ENCODE peak calls at places on chromosome 21, in eight cellular contexts. E is astrocyte, S is NAMALWA, V is AG04450, C is cardiac muscle cell, U is fibroblast of lung, Z is esophagus squamous epithelium, J is prostate gland. I is an unnamed sample.

GRCh38 chr21:27275294-27275927 is 308.5 kb upstream of the ADAMTS5 start:
- DNase-seq in E (peak; percentile 66), S (no peak), V (peak; percentile 18), C (no peak), U (peak; percentile 83), Z (no peak), J (no peak), I (peak; percentile 22)

GRCh38 chr21:25506268-25506667 is 101.0 kb downstream of the MRPL39 start:
- DNase-seq in E (no peak), S (no peak), V (no peak), C (no peak), U (no peak), Z (no peak), J (no peak), I (no peak)

GRCh38 chr21:45874716-45875415 is 106.7 kb upstream of the COL6A1 start:
- DNase-seq in E (peak; percentile 94), S (no peak), V (peak; percentile 95), C (no peak), U (peak; percentile 99), Z (no peak), J (no peak), I (no peak)

GRCh38 chr21:27190601-27191000 is 223.7 kb upstream of the ADAMTS5 start:
- DNase-seq in E (peak; percentile 57), S (no peak), V (no peak), C (peak; percentile 19), U (peak; percentile 51), Z (no peak), J (peak; percentile 67), I (no peak)

GRCh38 chr21:38897532-38898421 is 92.0 kb downstream of the ETS2 start:
- DNase-seq in E (no peak), S (peak; percentile 79), V (no peak), C (no peak), U (no peak), Z (no peak), J (peak; percentile 38), I (no peak)

GRCh38 chr21:36718951-36719501 is 20.1 kb downstream of the SIM2 start:
- DNase-seq in E (no peak), S (no peak), V (no peak), C (no peak), U (no peak), Z (no peak), J (peak; percentile 34), I (no peak)

GRCh38 chr21:35540950-35541632 is 492.0 kb upstream of the RUNX1 start:
- DNase-seq in E (peak; percentile 17), S (no peak), V (no peak), C (no peak), U (no peak), Z (no peak), J (no peak), I (no peak)

GRCh38 chr21:34762761-34763160 is 94.0 kb downstream of the CLIC6 start:
- DNase-seq in E (peak; percentile 79), S (no peak), V (peak; percentile 52), C (no peak), U (peak; percentile 68), Z (no peak), J (no peak), I (no peak)

GRCh38 chr21:34989337-34990151 is 59.6 kb downstream of the RUNX1 start:
- DNase-seq in E (peak; percentile 70), S (no peak), V (no peak), C (no peak), U (no peak), Z (no peak), J (no peak), I (no peak)

GRCh38 chr21:36321325-36322082 is 1.5 kb downstream of the MORC3 start:
- DNase-seq in E (peak; percentile 10), S (peak; percentile 64), V (no peak), C (peak; percentile 23), U (peak; percentile 41), Z (no peak), J (peak; percentile 17), I (no peak)

GRCh38 chr21:17159697-17160096 is 353.1 kb upstream of the CXADR start:
- DNase-seq in E (no peak), S (no peak), V (no peak), C (no peak), U (no peak), Z (no peak), J (no peak), I (no peak)

GRCh38 chr21:35134299-35134698 is 85.2 kb upstream of the RUNX1 start:
- DNase-seq in E (no peak), S (no peak), V (no peak), C (no peak), U (no peak), Z (no peak), J (no peak), I (no peak)

GRCh38 chr21:42830456-42831455 is 48.6 kb downstream of the WDR4 start:
- DNase-seq in E (no peak), S (peak; percentile 33), V (no peak), C (no peak), U (no peak), Z (no peak), J (no peak), I (no peak)

GRCh38 chr21:40631201-40631600 is 215.8 kb downstream of the DSCAM start:
- DNase-seq in E (peak; percentile 83), S (no peak), V (no peak), C (no peak), U (no peak), Z (no peak), J (no peak), I (no peak)

GRCh38 chr21:42609806-42610205 is 43.6 kb upstream of the PDE9A start:
- DNase-seq in E (no peak), S (peak; percentile 64), V (no peak), C (no peak), U (no peak), Z (no peak), J (no peak), I (no peak)

GRCh38 chr21:27561116-27561515 is 594.2 kb upstream of the ADAMTS5 start:
- DNase-seq in E (no peak), S (no peak), V (no peak), C (no peak), U (no peak), Z (no peak), J (no peak), I (no peak)

GRCh38 chr21:38651570-38651969 is 153.3 kb upstream of the ERG start:
- DNase-seq in E (no peak), S (no peak), V (no peak), C (no peak), U (no peak), Z (no peak), J (no peak), I (no peak)

GRCh38 chr21:45294509-45295291 is 7.0 kb upstream of the POFUT2 start:
- DNase-seq in E (peak; percentile 99), S (no peak), V (peak; percentile 98), C (peak; percentile 66), U (peak; percentile 100), Z (no peak), J (no peak), I (no peak)

GRCh38 chr21:39720126-39720778 is 24.7 kb upstream of the IGSF5 start:
- DNase-seq in E (no peak), S (no peak), V (no peak), C (peak; percentile 19), U (no peak), Z (no peak), J (no peak), I (no peak)

GRCh38 chr21:45004481-45005263 is 64.8 kb downstream of the SLX9 start:
- DNase-seq in E (peak; percentile 50), S (no peak), V (no peak), C (no peak), U (no peak), Z (no peak), J (no peak), I (no peak)

GRCh38 chr21:28615276-28615675 is 377.4 kb downstream of the LTN1 start:
- DNase-seq in E (peak; percentile 88), S (no peak), V (no peak), C (no peak), U (peak; percentile 25), Z (no peak), J (no peak), I (no peak)

GRCh38 chr21:18529253-18529652 is 125.7 kb upstream of the TMPRSS15 start:
- DNase-seq in E (peak; percentile 93), S (no peak), V (no peak), C (no peak), U (peak; percentile 81), Z (no peak), J (no peak), I (peak; percentile 1)

GRCh38 chr21:39538453-39539042 is 74.2 kb upstream of the B3GALT5 start:
- DNase-seq in E (no peak), S (no peak), V (no peak), C (no peak), U (no peak), Z (no peak), J (no peak), I (no peak)

GRCh38 chr21:24353492-24353891 is 1253.8 kb downstream of the MRPL39 start:
- DNase-seq in E (no peak), S (no peak), V (no peak), C (no peak), U (no peak), Z (no peak), J (no peak), I (no peak)

GRCh38 chr21:28239345-28239744 is 753.3 kb downstream of the LTN1 start:
- DNase-seq in E (no peak), S (no peak), V (no peak), C (peak; percentile 33), U (peak; percentile 49), Z (no peak), J (no peak), I (no peak)

GRCh38 chr21:38114717-38115333 is 142.0 kb upstream of the KCNJ15 start:
- DNase-seq in E (no peak), S (no peak), V (no peak), C (no peak), U (no peak), Z (no peak), J (no peak), I (no peak)

GRCh38 chr21:26715878-26716506 is 129.2 kb downstream of the ADAMTS1 start:
- DNase-seq in E (peak; percentile 12), S (peak; percentile 55), V (peak; percentile 16), C (peak; percentile 73), U (peak; percentile 60), Z (no peak), J (peak; percentile 8), I (peak; percentile 22)

GRCh38 chr21:45167796-45168222 is 93.4 kb downstream of the ADARB1 start:
- DNase-seq in E (peak; percentile 57), S (no peak), V (no peak), C (no peak), U (peak; percentile 83), Z (no peak), J (no peak), I (no peak)

GRCh38 chr21:15514073-15514946 is 215.5 kb upstream of the USP25 start:
- DNase-seq in E (no peak), S (peak; percentile 61), V (no peak), C (no peak), U (no peak), Z (no peak), J (no peak), I (no peak)